ENCODE peak calls at places on chromosomes 7 and 10, in seven cellular contexts. C is CD8-positive, alpha-beta T cell; W is H9; X is epithelial cell of esophagus; D is HCT116; Y is endothelial cell; R is colonic mucosa. S is an unnamed sample.

GRCh38 chr10:18400911-18401260 is 250.5 kb downstream of the NSUN6 start:
- DNase-seq in R (peak; percentile 41), X (no peak), W (peak; percentile 50), Y (peak; percentile 22), C (no peak), D (no peak), S (no peak)

GRCh38 chr10:92411406-92411805 is 120.4 kb downstream of the MARCHF5 start:
- DNase-seq in C (no peak), R (no peak), D (no peak), X (no peak), W (no peak), Y (no peak), S (no peak)

GRCh38 chr7:15561840-15562239 is at the start of gene AGMO:
- DNase-seq in Y (no peak), R (peak; percentile 87), D (no peak), W (no peak), C (no peak), X (peak; percentile 50), S (peak; percentile 62)

GRCh38 chr10:63573068-63573697 is 52.0 kb downstream of the REEP3 start:
- DNase-seq in X (no peak), D (no peak), C (no peak), W (no peak), R (no peak), Y (no peak), S (peak; percentile 20)

GRCh38 chr10:132064771-132065437 is 842 bp upstream of the JAKMIP3 start:
- DNase-seq in D (no peak), X (no peak), W (no peak), C (no peak), R (no peak), Y (no peak), S (no peak)

GRCh38 chr10:93835770-93836169 is 58.0 kb upstream of the SLC35G1 start:
- DNase-seq in Y (no peak), X (no peak), W (no peak), D (no peak), R (no peak), C (no peak), S (no peak)

GRCh38 chr7:131904750-131905327 is 348.4 kb upstream of the PODXL start:
- DNase-seq in X (no peak), D (no peak), C (no peak), Y (no peak), R (no peak), W (no peak), S (no peak)

GRCh38 chr7:145959981-145960380 is 156.6 kb upstream of the CNTNAP2 start:
- DNase-seq in C (no peak), D (no peak), R (no peak), X (no peak), Y (no peak), W (no peak), S (no peak)

GRCh38 chr10:92813979-92814378 is 34.3 kb upstream of the EXOC6 start:
- DNase-seq in X (peak; percentile 11), Y (no peak), C (no peak), R (no peak), D (no peak), W (no peak), S (no peak)

GRCh38 chr10:17129711-17130110 is at the start of gene CUBN:
- DNase-seq in R (no peak), D (no peak), Y (no peak), X (no peak), C (no peak), W (no peak), S (no peak)

DNA sequence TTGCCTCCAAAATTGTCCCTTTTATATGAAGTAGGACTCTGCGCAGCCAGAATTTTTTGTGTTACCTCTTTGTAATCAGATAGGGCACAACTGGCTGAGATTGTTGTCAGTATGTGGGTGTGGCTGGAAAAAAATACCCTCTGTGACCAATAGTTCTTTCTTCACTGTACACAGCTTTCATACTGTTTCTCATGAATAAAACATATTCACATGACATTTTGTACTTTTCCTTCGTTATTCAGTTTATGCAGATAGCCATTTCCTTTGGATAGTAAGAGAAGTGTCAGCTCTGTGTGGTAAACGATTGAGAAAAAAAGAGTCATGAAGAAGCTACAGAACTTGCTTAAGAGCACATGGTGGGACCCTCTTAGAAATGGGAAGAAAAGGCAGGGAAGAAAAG is 49.6 kb upstream of the WNT8B start:
- DNase-seq in D (no peak), R (no peak), C (no peak), X (no peak), W (no peak), Y (no peak), S (no peak)
- TF ChIP-seq CTCF in D (no peak), R (no peak), C (no peak), X (no peak), W (no peak), Y (no peak), S (no peak)

DNA sequence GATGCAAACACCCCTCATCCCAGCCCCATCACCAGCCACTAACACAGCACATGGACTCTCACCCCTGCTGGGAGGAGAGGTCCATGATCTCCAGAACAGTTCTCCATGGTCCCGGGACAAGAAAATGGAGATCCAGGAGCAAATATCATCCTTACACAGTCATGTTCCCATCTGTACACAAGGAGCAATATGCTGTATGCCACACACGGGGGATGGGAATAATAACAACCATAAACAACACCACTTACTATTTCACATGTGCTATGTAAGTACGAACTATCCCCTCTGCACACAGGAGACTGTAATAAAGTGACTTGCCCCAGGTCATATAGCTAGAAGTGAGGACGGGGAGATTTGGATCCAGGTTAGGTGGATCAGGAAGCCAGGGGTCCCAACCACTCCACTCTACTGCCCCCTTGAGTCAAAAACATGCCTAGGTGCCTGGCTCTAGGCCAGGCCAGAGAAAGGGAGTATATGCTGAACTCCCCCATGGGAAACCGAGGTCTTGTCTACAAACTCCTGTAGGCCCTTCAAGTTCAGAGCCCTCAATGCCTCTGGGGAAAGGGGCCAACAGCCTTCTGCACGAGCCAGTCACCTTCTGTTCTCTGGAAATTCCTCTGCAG is 34.1 kb downstream of the LRRC20 start:
- DNase-seq in X (peak; percentile 47), Y (peak; percentile 58), C (peak; percentile 31), R (peak; percentile 34), W (peak; percentile 47), D (no peak), S (peak; percentile 72)
- TF ChIP-seq CTCF in X (peak; percentile 60), Y (peak; percentile 50), C (peak; percentile 39), R (peak; percentile 38), W (peak; percentile 78), D (peak; percentile 80), S (peak; percentile 48)

GRCh38 chr10:80168679-80169380 is 36.3 kb downstream of the PLAC9 start:
- DNase-seq in D (no peak), C (no peak), X (no peak), W (peak; percentile 53), R (no peak), Y (peak; percentile 40), S (no peak)
- TF ChIP-seq CTCF in D (peak; percentile 40), C (no peak), X (no peak), W (peak; percentile 70), R (peak; percentile 22), Y (peak; percentile 49), S (peak; percentile 15)

DNA sequence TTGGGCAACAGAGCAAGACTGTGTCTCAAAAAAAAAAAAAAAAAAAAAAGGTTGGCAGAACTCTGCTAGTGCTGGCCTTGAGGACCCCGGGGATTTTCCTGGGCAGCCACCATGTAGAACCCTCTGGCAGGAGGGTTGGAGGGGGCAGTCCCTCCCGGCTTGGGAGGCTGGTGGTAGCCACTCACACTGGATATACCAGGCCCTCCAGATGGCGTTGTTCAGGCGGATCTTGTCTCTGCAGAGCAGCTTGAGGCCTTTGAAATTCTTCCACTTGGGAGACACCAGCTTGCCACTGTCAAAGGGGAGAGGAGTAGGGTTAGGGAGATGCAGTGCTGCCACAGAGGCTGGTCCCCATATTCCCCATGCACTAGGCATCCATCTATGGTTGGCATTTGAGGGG is 8.4 kb downstream of the MLXIPL start:
- DNase-seq in R (no peak), D (no peak), X (peak; percentile 25), C (no peak), Y (no peak), W (peak; percentile 57), S (peak; percentile 56)
- TF ChIP-seq CTCF in R (no peak), D (peak; percentile 5), X (no peak), C (no peak), Y (no peak), W (peak; percentile 41), S (peak; percentile 13)

S was measured in foreskin fibroblast.